ENCODE peak calls at places on chromosomes 3 and 15, in eight cellular contexts. M is left ventricle myocardium inferior; U is CD4-positive, alpha-beta T cell; R is GM20000; V is body of pancreas; S is lower leg skin; Q is IMR-90; E is Calu3. T is an unnamed sample.

GRCh38 chr15:44231842-44232241 is 36.8 kb upstream of the FRMD5 start:
- DNase-seq in M (no peak), U (no peak), R (no peak), V (no peak), S (no peak), Q (peak), E (no peak), T (no peak)

GRCh38 chr3:24506966-24507775 is 12.5 kb upstream of the THRB start:
- DNase-seq in M (no peak), U (no peak), R (no peak), V (no peak), S (no peak), Q (no peak), E (no peak), T (no peak)

GRCh38 chr3:37768107-37768809 is 93.4 kb upstream of the CTDSPL start:
- DNase-seq in M (no peak), U (no peak), R (no peak), V (peak), S (no peak), Q (peak), E (peak), T (no peak)

GRCh38 chr3:17431477-17432045 is 310.9 kb downstream of the TBC1D5 start:
- DNase-seq in M (no peak), U (no peak), R (no peak), V (no peak), S (no peak), Q (peak), E (no peak), T (no peak)

GRCh38 chr3:6447166-6447801 is 413.6 kb upstream of the GRM7 start:
- DNase-seq in M (no peak), U (no peak), R (no peak), V (no peak), S (no peak), Q (no peak), E (no peak), T (no peak)

GRCh38 chr15:74878273-74878672 is 5.1 kb upstream of the SCAMP2 start:
- DNase-seq in M (no peak), U (no peak), R (no peak), V (no peak), S (no peak), Q (no peak), E (no peak), T (no peak)

GRCh38 chr3:13189639-13190375 is 116.6 kb upstream of the IQSEC1 start:
- DNase-seq in M (no peak), U (no peak), R (no peak), V (peak), S (no peak), Q (peak), E (no peak), T (no peak)

GRCh38 chr15:76057332-76058000 is 2.3 kb upstream of the TMEM266 start:
- DNase-seq in M (no peak), U (no peak), R (peak), V (peak), S (peak), Q (peak), E (peak), T (no peak)

GRCh38 chr3:184005981-184006507 is 11.6 kb downstream of the ABCC5 start:
- DNase-seq in M (peak), U (peak), R (peak), V (peak), S (peak), Q (peak), E (peak), T (no peak)

GRCh38 chr15:20341901-20342605 is 199.5 kb downstream of the GOLGA6L6 start:
- DNase-seq in M (peak), U (no peak), R (peak), V (no peak), S (no peak), Q (no peak), E (no peak), T (no peak)

GRCh38 chr3:9398715-9399708 is 1.6 kb downstream of the SETD5 start:
- DNase-seq in M (no peak), U (no peak), R (peak), V (peak), S (no peak), Q (peak), E (no peak), T (no peak)

GRCh38 chr3:64360261-64360660 is 135.0 kb upstream of the PRICKLE2 start:
- DNase-seq in M (no peak), U (no peak), R (no peak), V (no peak), S (no peak), Q (no peak), E (no peak), T (no peak)

GRCh38 chr3:117589454-117589853 is 879.9 kb downstream of the TUSC7 start:
- DNase-seq in M (no peak), U (no peak), R (no peak), V (no peak), S (no peak), Q (no peak), E (no peak), T (no peak)

DNA sequence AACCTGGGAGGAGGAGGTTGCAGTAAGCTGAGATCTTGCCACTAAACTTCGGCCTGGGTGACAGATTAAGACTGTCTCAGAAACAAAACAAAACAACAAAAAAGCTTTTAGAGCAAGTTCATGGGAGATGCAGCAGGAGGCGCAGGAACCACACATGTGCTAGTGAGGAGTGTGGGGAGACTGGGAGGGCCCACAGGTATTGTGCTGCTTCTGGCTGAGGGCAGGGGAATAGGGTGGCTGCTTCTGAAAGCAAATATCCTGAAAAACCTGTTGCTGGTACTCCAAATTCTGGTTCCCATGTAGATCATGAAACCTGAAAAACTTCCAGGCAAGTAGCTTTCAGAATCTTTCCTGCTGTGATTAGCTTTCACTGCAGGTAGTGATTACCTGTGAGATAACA is 22.1 kb downstream of the TYRO3 start:
- DNase-seq in M (no peak), U (no peak), R (no peak), V (no peak), S (no peak), Q (no peak), E (peak), T (no peak)
- TF ChIP-seq CTCF in M (no peak), U (no peak), R (no peak), V (no peak), S (no peak), Q (peak), E (no peak), T (no peak)

GRCh38 chr15:31853370-31853769 is 176.9 kb upstream of the CHRNA7 start:
- DNase-seq in M (no peak), U (no peak), R (no peak), V (no peak), S (no peak), Q (no peak), E (no peak), T (no peak)

GRCh38 chr15:31852933-31853332 is 177.4 kb upstream of the CHRNA7 start:
- DNase-seq in M (no peak), U (no peak), R (no peak), V (no peak), S (no peak), Q (no peak), E (no peak), T (no peak)

GRCh38 chr15:31858026-31858425 is 172.3 kb upstream of the CHRNA7 start:
- DNase-seq in M (no peak), U (no peak), R (no peak), V (no peak), S (no peak), Q (no peak), E (no peak), T (no peak)

GRCh38 chr15:31856581-31856980 is 173.7 kb upstream of the CHRNA7 start:
- DNase-seq in M (no peak), U (no peak), R (no peak), V (no peak), S (no peak), Q (no peak), E (no peak), T (no peak)

GRCh38 chr15:31857194-31857593 is 173.1 kb upstream of the CHRNA7 start:
- DNase-seq in M (no peak), U (no peak), R (no peak), V (no peak), S (no peak), Q (no peak), E (no peak), T (no peak)
- TF ChIP-seq CTCF in M (no peak), U (no peak), R (no peak), V (no peak), S (no peak), Q (no peak), E (no peak), T (no peak)

GRCh38 chr3:14393440-14394111 is 8.8 kb upstream of the SLC6A6 start:
- DNase-seq in M (no peak), U (no peak), R (no peak), V (no peak), S (no peak), Q (peak), E (no peak), T (no peak)
- TF ChIP-seq CTCF in M (no peak), U (no peak), R (no peak), V (no peak), S (no peak), Q (peak), E (no peak), T (no peak)

GRCh38 chr3:58530354-58530865 is 6.6 kb downstream of the ACOX2 start:
- DNase-seq in M (no peak), U (no peak), R (no peak), V (no peak), S (no peak), Q (no peak), E (no peak), T (no peak)

GRCh38 chr3:58531956-58532355 is 5.0 kb downstream of the ACOX2 start:
- DNase-seq in M (no peak), U (no peak), R (no peak), V (no peak), S (no peak), Q (no peak), E (no peak), T (no peak)

GRCh38 chr3:58531555-58531954 is 5.4 kb downstream of the ACOX2 start:
- DNase-seq in M (no peak), U (no peak), R (no peak), V (no peak), S (no peak), Q (no peak), E (no peak), T (no peak)

GRCh38 chr3:58528629-58529028 is 8.4 kb downstream of the ACOX2 start:
- DNase-seq in M (peak), U (no peak), R (no peak), V (peak), S (no peak), Q (peak), E (peak), T (no peak)

DNA sequence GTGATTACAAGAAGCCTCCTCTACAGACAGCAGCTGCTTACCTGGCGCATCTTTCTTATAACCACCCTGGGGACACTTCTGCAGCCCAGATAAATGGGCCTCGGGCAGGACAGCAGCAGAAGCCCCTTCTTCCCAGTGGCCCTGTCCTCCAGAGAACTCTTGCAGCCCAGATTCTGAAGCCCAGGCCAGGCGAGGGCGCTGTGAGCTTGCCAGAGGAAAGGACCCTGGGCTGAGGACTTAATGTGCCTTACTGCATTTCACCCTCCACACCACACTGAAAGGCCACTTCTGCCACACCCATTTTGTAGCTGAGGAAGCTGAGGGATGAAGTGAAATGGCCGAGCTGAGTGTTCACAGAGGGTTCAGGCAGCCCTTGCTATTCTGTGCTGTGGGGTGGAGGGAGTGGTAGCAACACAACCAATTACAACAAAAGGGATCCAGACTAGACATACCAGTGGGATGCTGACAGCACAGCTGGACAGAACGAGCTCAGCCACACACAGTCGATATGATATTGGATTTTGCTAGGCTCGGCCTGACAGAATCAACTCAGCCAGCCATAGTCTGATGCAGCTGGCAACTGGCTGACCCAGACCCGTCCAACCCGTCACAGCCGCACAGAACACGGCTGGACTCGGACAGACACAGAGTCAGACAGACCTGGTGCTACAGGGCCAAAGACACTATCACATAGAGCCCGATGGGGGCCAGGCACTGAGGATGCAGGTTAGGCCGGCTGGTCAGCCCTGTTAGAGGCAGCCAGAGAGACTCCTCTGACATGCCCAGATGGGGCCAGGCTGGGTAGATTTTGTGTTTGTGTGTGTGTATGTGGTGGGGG is 7.3 kb downstream of the ACOX2 start:
- DNase-seq in M (no peak), U (no peak), R (no peak), V (no peak), S (no peak), Q (no peak), E (peak), T (no peak)
- TF ChIP-seq CTCF in M (no peak), U (no peak), R (peak), V (no peak), S (no peak), Q (peak), E (no peak), T (no peak)

GRCh38 chr3:10951295-10951926 is 41.1 kb upstream of the SLC6A1 start:
- DNase-seq in M (no peak), U (no peak), R (no peak), V (no peak), S (no peak), Q (no peak), E (no peak), T (no peak)

GRCh38 chr3:10948326-10948725 is 44.2 kb upstream of the SLC6A1 start:
- DNase-seq in M (no peak), U (no peak), R (no peak), V (no peak), S (no peak), Q (no peak), E (no peak), T (no peak)

GRCh38 chr3:10952525-10952924 is 40.0 kb upstream of the SLC6A1 start:
- DNase-seq in M (no peak), U (no peak), R (no peak), V (no peak), S (no peak), Q (no peak), E (no peak), T (no peak)

GRCh38 chr3:10949197-10949596 is 43.4 kb upstream of the SLC6A1 start:
- DNase-seq in M (no peak), U (no peak), R (no peak), V (no peak), S (no peak), Q (no peak), E (no peak), T (no peak)

GRCh38 chr3:10950476-10951294 is 41.9 kb upstream of the SLC6A1 start:
- DNase-seq in M (no peak), U (no peak), R (no peak), V (no peak), S (no peak), Q (peak), E (peak), T (no peak)
- TF ChIP-seq CTCF in M (peak), U (no peak), R (peak), V (peak), S (no peak), Q (peak), E (peak), T (peak)

DNA sequence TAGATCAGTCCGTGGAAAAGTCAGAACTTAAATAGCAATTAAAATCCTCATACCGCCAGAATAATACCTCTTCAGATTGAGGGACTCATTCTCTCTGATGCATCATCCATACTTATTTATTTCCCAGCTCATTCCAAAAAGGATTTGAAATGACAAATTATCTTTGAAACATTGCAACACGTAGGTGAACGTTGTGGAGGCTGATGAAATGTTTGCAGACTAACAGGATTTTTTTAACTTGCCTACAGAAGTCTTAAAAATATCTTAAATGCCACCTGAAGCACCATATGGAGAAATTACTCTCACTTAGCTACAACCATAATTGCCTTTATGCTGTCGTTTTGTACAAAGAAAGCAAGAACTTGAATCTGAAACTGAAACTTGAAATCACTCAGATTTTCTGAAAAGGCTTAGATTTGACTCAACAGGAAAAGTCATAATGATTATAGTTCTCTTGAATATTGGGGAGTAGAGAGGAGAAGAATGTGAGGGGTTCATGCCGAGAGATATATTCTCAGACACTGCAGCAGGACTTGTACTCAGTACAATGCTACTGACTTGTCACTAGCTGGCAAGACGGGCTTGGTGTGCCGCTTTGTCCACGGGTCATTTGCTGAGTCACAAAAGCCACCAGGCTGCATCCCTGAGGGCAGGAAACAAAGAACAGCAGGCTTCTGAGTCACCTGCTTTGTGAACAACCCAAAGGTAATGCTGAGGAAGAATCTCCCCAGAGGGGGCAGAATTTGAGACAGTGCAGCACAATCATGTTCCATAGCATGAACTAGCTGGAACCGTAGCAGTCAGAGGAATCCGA is 7.1 kb upstream of the FMN1 start:
- DNase-seq in M (no peak), U (peak), R (peak), V (peak), S (no peak), Q (peak), E (peak), T (no peak)
- TF ChIP-seq CTCF in M (no peak), U (peak), R (no peak), V (no peak), S (no peak), Q (no peak), E (no peak), T (no peak)

T was measured in thoracic aorta.